ENCODE peak calls at places on chromosome 17, in four cellular contexts. One of them, this sample, is unnamed. For H3K4me1, the result is how much of the 10 kb centered on the place peaks cover.

GRCh38 chr17:42518046-42518754 is 17.8 kb upstream of the NAGLU start:
- DNase-seq in gastrocnemius medialis: peak
- DNase-seq in stomach: peak
- DNase-seq in CD8-positive, alpha-beta memory T cell: no peak
- DNase-seq in this sample: peak

GRCh38 chr17:81432873-81433451 is 37.7 kb downstream of the BAHCC1 start:
- DNase-seq in gastrocnemius medialis: no peak
- DNase-seq in stomach: peak
- DNase-seq in CD8-positive, alpha-beta memory T cell: no peak
- DNase-seq in this sample: no peak

GRCh38 chr17:36864230-36864629 is 73.0 kb upstream of the LHX1 start:
- DNase-seq in gastrocnemius medialis: no peak
- DNase-seq in stomach: no peak
- DNase-seq in CD8-positive, alpha-beta memory T cell: no peak
- DNase-seq in this sample: no peak

GRCh38 chr17:34156741-34157589 is 98.1 kb upstream of the CCL2 start:
- DNase-seq in gastrocnemius medialis: no peak
- DNase-seq in stomach: no peak
- DNase-seq in CD8-positive, alpha-beta memory T cell: no peak
- DNase-seq in this sample: no peak

GRCh38 chr17:65438708-65439294 is 122.6 kb downstream of the AXIN2 start:
- DNase-seq in gastrocnemius medialis: no peak
- DNase-seq in stomach: no peak
- DNase-seq in CD8-positive, alpha-beta memory T cell: no peak
- DNase-seq in this sample: no peak

GRCh38 chr17:43468746-43469544 is 14.8 kb upstream of the DHX8 start:
- DNase-seq in gastrocnemius medialis: no peak
- DNase-seq in stomach: no peak
- DNase-seq in CD8-positive, alpha-beta memory T cell: no peak
- DNase-seq in this sample: no peak

GRCh38 chr17:1686086-1686485 is 1.4 kb upstream of the PRPF8 start:
- DNase-seq in gastrocnemius medialis: no peak
- DNase-seq in stomach: no peak
- DNase-seq in CD8-positive, alpha-beta memory T cell: no peak
- DNase-seq in this sample: no peak

GRCh38 chr17:61179316-61179715 is 220.3 kb upstream of the TBX2 start:
- DNase-seq in gastrocnemius medialis: no peak
- DNase-seq in stomach: no peak
- DNase-seq in CD8-positive, alpha-beta memory T cell: no peak
- DNase-seq in this sample: no peak

GRCh38 chr17:40168262-40168832 is 8.9 kb upstream of the RAPGEFL1 start:
- DNase-seq in gastrocnemius medialis: no peak
- DNase-seq in stomach: peak
- DNase-seq in CD8-positive, alpha-beta memory T cell: peak
- DNase-seq in this sample: no peak

GRCh38 chr17:65754081-65754480 is 192.6 kb upstream of the AXIN2 start:
- DNase-seq in gastrocnemius medialis: no peak
- DNase-seq in stomach: no peak
- DNase-seq in CD8-positive, alpha-beta memory T cell: no peak
- DNase-seq in this sample: no peak

GRCh38 chr17:27532269-27533067 is 76.2 kb downstream of the KSR1 start:
- DNase-seq in gastrocnemius medialis: peak
- DNase-seq in stomach: peak
- DNase-seq in CD8-positive, alpha-beta memory T cell: no peak
- DNase-seq in this sample: peak

GRCh38 chr17:20105539-20106291 is 96.6 kb downstream of the SPECC1 start:
- DNase-seq in gastrocnemius medialis: no peak
- DNase-seq in stomach: no peak
- DNase-seq in CD8-positive, alpha-beta memory T cell: no peak
- DNase-seq in this sample: no peak

GRCh38 chr17:72710834-72711233 is 381.7 kb downstream of the SLC39A11 start:
- DNase-seq in gastrocnemius medialis: no peak
- DNase-seq in stomach: no peak
- DNase-seq in CD8-positive, alpha-beta memory T cell: no peak
- DNase-seq in this sample: no peak

GRCh38 chr17:83053779-83054451 is 25.5 kb upstream of the METRNL start:
- DNase-seq in gastrocnemius medialis: peak
- DNase-seq in stomach: peak
- DNase-seq in CD8-positive, alpha-beta memory T cell: peak
- DNase-seq in this sample: peak

GRCh38 chr17:19447085-19447583 is 36.1 kb downstream of the RNF112 start:
- DNase-seq in gastrocnemius medialis: peak
- DNase-seq in stomach: peak
- DNase-seq in CD8-positive, alpha-beta memory T cell: peak
- DNase-seq in this sample: peak

GRCh38 chr17:43614560-43614959 is 47.2 kb downstream of the MEOX1 start:
- DNase-seq in gastrocnemius medialis: no peak
- DNase-seq in stomach: no peak
- DNase-seq in CD8-positive, alpha-beta memory T cell: no peak
- DNase-seq in this sample: no peak

GRCh38 chr17:63910096-63910495 is 962 bp downstream of the CSHL1 start:
- DNase-seq in gastrocnemius medialis: no peak
- DNase-seq in stomach: no peak
- DNase-seq in CD8-positive, alpha-beta memory T cell: no peak
- DNase-seq in this sample: no peak

GRCh38 chr17:32875904-32876413 is 965 bp downstream of the MYO1D start:
- DNase-seq in gastrocnemius medialis: no peak
- DNase-seq in stomach: no peak
- DNase-seq in CD8-positive, alpha-beta memory T cell: no peak
- DNase-seq in this sample: no peak

GRCh38 chr17:62093188-62094155 is 28.4 kb upstream of the MED13 start:
- DNase-seq in gastrocnemius medialis: no peak
- DNase-seq in stomach: no peak
- DNase-seq in CD8-positive, alpha-beta memory T cell: no peak
- DNase-seq in this sample: no peak

GRCh38 chr17:82389379-82389778 is 17.8 kb downstream of the UTS2R start:
- DNase-seq in gastrocnemius medialis: no peak
- DNase-seq in stomach: no peak
- DNase-seq in CD8-positive, alpha-beta memory T cell: no peak
- DNase-seq in this sample: no peak

GRCh38 chr17:1143573-1143972 is 36.2 kb downstream of the ABR start:
- DNase-seq in gastrocnemius medialis: no peak
- DNase-seq in stomach: no peak
- DNase-seq in CD8-positive, alpha-beta memory T cell: no peak
- DNase-seq in this sample: no peak

GRCh38 chr17:37830151-37830993 is 85.5 kb upstream of the HNF1B start:
- DNase-seq in gastrocnemius medialis: no peak
- DNase-seq in stomach: no peak
- DNase-seq in CD8-positive, alpha-beta memory T cell: no peak
- DNase-seq in this sample: no peak

GRCh38 chr17:10099051-10099571 is 99.3 kb downstream of the GAS7 start:
- DNase-seq in gastrocnemius medialis: no peak
- DNase-seq in stomach: no peak
- DNase-seq in CD8-positive, alpha-beta memory T cell: no peak
- DNase-seq in this sample: no peak
- H3K4me1 ChIP-seq in gastrocnemius medialis: under half
- H3K4me1 ChIP-seq in stomach: under half
- H3K4me1 ChIP-seq in CD8-positive, alpha-beta memory T cell: under half
- H3K4me1 ChIP-seq in this sample: under half

GRCh38 chr17:17770371-17771059 is 66.3 kb downstream of the SREBF1 start:
- DNase-seq in gastrocnemius medialis: peak
- DNase-seq in stomach: no peak
- DNase-seq in CD8-positive, alpha-beta memory T cell: no peak
- DNase-seq in this sample: no peak
- H3K4me3 ChIP-seq in gastrocnemius medialis: peak
- H3K4me3 ChIP-seq in stomach: no peak
- H3K4me3 ChIP-seq in CD8-positive, alpha-beta memory T cell: no peak
- H3K4me3 ChIP-seq in this sample: no peak

GRCh38 chr17:45414997-45415881 is 17.4 kb downstream of the ARHGAP27 start:
- DNase-seq in gastrocnemius medialis: no peak
- DNase-seq in stomach: no peak
- DNase-seq in CD8-positive, alpha-beta memory T cell: no peak
- DNase-seq in this sample: no peak
- H3K4me1 ChIP-seq in gastrocnemius medialis: under half
- H3K4me1 ChIP-seq in stomach: half or more
- H3K4me1 ChIP-seq in CD8-positive, alpha-beta memory T cell: under half
- H3K4me1 ChIP-seq in this sample: under half

DNA sequence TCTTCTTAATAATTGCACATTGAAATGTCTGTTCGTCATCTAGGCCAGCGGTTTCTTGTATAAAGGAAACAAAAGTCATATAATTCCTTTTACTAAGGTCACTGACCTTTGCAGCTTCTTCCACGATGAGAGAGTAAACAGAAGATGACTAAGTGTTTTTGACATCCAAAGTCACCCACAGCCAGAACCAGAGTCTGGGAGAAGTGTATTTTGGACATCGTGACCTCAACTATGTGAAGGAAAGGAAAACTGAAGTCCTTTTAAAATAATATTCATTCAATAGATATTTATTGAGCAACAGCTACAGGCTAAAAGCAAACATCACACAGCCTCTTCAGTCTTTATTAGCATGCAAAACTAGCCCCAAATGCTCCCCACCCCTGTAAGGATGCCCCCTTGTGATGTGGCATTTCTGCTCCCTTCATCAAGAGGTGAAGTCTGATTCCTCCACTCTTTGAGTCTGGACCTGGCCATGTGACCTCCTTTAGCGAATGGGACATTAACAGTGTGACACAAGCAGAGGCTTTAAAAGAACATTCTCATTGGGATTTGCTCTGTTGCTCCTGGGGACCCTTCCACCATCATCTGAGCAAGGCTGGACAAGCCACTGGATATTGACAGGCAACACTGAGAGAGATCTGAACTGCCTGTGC is 8.1 kb upstream of the PMP22 start:
- DNase-seq in gastrocnemius medialis: peak
- DNase-seq in stomach: no peak
- DNase-seq in CD8-positive, alpha-beta memory T cell: no peak
- DNase-seq in this sample: peak
- H3K4me3 ChIP-seq in gastrocnemius medialis: no peak
- H3K4me3 ChIP-seq in stomach: no peak
- H3K4me3 ChIP-seq in CD8-positive, alpha-beta memory T cell: no peak
- H3K4me3 ChIP-seq in this sample: no peak

DNA sequence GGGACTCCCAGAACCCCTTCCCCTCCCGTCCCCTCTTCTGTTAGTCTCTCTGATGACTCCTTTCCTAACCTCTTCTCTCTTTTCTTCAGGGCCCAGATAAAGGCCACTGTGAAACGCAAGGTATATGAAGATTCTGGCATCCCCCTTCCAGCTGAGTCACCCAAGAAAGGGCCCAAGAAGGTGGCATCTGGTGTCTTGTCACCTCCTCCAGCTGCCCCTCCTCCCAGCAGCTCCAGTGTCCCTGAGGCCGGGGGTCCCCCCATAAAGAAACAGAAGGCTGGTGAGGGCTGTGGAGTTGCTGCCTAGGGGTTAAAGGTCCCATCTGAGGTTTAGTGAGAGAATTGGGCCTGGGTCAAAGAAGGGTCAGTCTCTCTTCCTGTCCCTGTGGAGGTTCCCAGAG is 4.0 kb downstream of the RNASEK start:
- DNase-seq in gastrocnemius medialis: no peak
- DNase-seq in stomach: no peak
- DNase-seq in CD8-positive, alpha-beta memory T cell: no peak
- DNase-seq in this sample: no peak
- H3K4me1 ChIP-seq in gastrocnemius medialis: under half
- H3K4me1 ChIP-seq in stomach: half or more
- H3K4me1 ChIP-seq in CD8-positive, alpha-beta memory T cell: under half
- H3K4me1 ChIP-seq in this sample: under half

This sample was measured in tibial nerve.